ENCODE peak calls at places on chromosomes 5 and 9, in six cellular contexts. O is foreskin fibroblast, N is astrocyte, H is tibial artery, W is neural progenitor cell, M is AG10803. Y is an unnamed sample.

GRCh38 chr5:172921906-172922305 is 37.3 kb upstream of the RPL26L1 start:
- DNase-seq in O (no peak), N (no peak), H (no peak), W (no peak), M (no peak), Y (no peak)

GRCh38 chr5:42590566-42590965 is 166.1 kb upstream of the CCDC152 start:
- DNase-seq in O (no peak), N (no peak), H (no peak), W (no peak), M (no peak), Y (no peak)

GRCh38 chr9:71795097-71795807 is 26.9 kb upstream of the CEMIP2 start:
- DNase-seq in O (no peak), N (no peak), H (no peak), W (no peak), M (no peak), Y (no peak)

GRCh38 chr9:107471562-107471961 is 18.0 kb downstream of the KLF4 start:
- DNase-seq in O (peak), N (no peak), H (no peak), W (no peak), M (no peak), Y (no peak)

GRCh38 chr9:82621446-82621845 is 441.5 kb downstream of the RASEF start:
- DNase-seq in O (peak), N (peak), H (no peak), W (no peak), M (no peak), Y (no peak)

GRCh38 chr5:75319636-75320035 is 17.4 kb upstream of the HMGCR start:
- DNase-seq in O (no peak), N (no peak), H (no peak), W (no peak), M (no peak), Y (no peak)

GRCh38 chr9:20760246-20760901 is 76.3 kb downstream of the FOCAD start:
- DNase-seq in O (no peak), N (no peak), H (no peak), W (no peak), M (no peak), Y (no peak)

GRCh38 chr5:83563631-83564030 is 92.1 kb downstream of the VCAN start:
- DNase-seq in O (no peak), N (no peak), H (no peak), W (no peak), M (no peak), Y (no peak)

GRCh38 chr5:135592312-135593045 is 13.7 kb upstream of the CXCL14 start:
- DNase-seq in O (no peak), N (no peak), H (no peak), W (no peak), M (no peak), Y (no peak)

GRCh38 chr5:56412601-56413379 is 179.7 kb upstream of the ANKRD55 start:
- DNase-seq in O (no peak), N (no peak), H (peak), W (no peak), M (no peak), Y (no peak)

GRCh38 chr9:93198839-93199625 is 15.1 kb downstream of the WNK2 start:
- DNase-seq in O (no peak), N (no peak), H (no peak), W (no peak), M (no peak), Y (no peak)

GRCh38 chr5:42566658-42567313 is 143.5 kb downstream of the GHR start:
- DNase-seq in O (peak), N (no peak), H (no peak), W (no peak), M (peak), Y (no peak)

GRCh38 chr9:127788337-127789011 is 2.6 kb downstream of the CDK9 start:
- DNase-seq in O (no peak), N (no peak), H (no peak), W (no peak), M (no peak), Y (no peak)

GRCh38 chr5:103469288-103470065 is 93.1 kb downstream of the NUDT12 start:
- DNase-seq in O (peak), N (peak), H (no peak), W (no peak), M (peak), Y (peak)

GRCh38 chr9:12921621-12922020 is 146.8 kb downstream of the LURAP1L start:
- DNase-seq in O (no peak), N (no peak), H (no peak), W (no peak), M (no peak), Y (no peak)

GRCh38 chr9:114861922-114862605 is 56.2 kb upstream of the TNFSF15 start:
- DNase-seq in O (no peak), N (peak), H (no peak), W (no peak), M (no peak), Y (no peak)

GRCh38 chr5:132226516-132227234 is 978 bp downstream of the P4HA2 start:
- DNase-seq in O (peak), N (peak), H (no peak), W (no peak), M (peak), Y (no peak)

GRCh38 chr9:69023650-69024049 is 9.7 kb upstream of the PRKACG start:
- DNase-seq in O (no peak), N (no peak), H (no peak), W (no peak), M (no peak), Y (no peak)

GRCh38 chr9:121944741-121945191 is 148.3 kb downstream of the TTLL11 start:
- DNase-seq in O (peak), N (peak), H (no peak), W (no peak), M (peak), Y (peak)

GRCh38 chr9:84340535-84340934 is at the start of gene SLC28A3:
- DNase-seq in O (no peak), N (no peak), H (no peak), W (peak), M (no peak), Y (no peak)

GRCh38 chr9:89640801-89641200 is 36.0 kb downstream of the GADD45G start:
- DNase-seq in O (no peak), N (no peak), H (no peak), W (no peak), M (no peak), Y (no peak)

GRCh38 chr5:169216864-169217263 is 84.1 kb downstream of the SLIT3 start:
- DNase-seq in O (peak), N (no peak), H (no peak), W (no peak), M (peak), Y (no peak)

GRCh38 chr5:167304834-167305469 is 986.5 kb upstream of the WWC1 start:
- DNase-seq in O (no peak), N (no peak), H (no peak), W (peak), M (no peak), Y (no peak)

GRCh38 chr5:141638771-141639170 is 2.0 kb downstream of the RELL2 start:
- DNase-seq in O (no peak), N (no peak), H (no peak), W (no peak), M (no peak), Y (no peak)

GRCh38 chr5:173328896-173329369 is 719 bp upstream of the STC2 start:
- DNase-seq in O (peak), N (peak), H (no peak), W (peak), M (peak), Y (peak)

GRCh38 chr5:178120661-178121357 is 7.5 kb downstream of the N4BP3 start:
- DNase-seq in O (peak), N (peak), H (no peak), W (peak), M (peak), Y (peak)

DNA sequence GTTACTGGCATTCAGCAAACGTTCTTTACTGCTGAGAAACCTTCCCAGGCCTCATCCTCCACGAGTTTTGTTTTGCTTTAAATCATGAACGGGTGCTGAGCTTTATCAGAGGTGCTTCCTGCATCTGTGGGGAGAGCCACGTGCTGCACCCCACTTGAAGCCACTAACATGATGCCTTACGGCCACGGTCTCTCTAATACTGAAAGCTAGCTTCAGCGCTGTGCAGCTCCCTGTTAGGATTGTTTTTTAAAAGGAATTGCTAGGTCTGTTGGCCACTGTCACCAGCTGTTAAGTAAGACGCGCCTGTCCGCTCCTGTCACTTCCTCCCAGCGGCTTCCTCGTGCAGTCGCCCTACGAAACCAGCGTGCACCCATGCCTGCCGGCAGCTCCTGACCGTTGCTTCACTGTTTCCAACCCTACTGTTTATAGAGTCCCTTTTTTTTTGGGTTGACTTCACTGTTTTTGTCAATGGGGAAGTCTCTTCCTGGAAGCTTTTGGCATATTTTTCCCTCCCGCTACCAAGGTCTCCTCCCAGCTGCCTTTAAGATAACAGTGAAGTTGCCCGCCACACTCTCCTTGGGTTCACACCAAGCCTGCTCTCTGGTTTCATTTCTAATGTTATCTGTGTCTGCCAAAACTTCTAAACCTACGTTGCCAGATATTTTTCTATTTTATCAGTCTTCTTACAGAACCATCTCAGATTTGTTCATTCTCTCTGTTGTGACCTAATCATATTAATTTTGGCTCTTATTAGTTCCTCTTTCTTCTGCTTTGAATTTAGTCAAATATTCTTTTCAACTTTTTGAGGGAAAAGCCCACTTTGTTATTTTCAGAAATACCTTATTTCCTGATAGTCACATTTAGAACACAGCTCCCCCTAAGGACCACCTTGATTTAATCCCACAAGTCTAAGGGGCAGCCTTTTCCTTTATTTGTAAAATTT is 20.2 kb downstream of the LPCAT1 start:
- DNase-seq in O (no peak), N (peak), H (peak), W (no peak), M (no peak), Y (no peak)
- TF ChIP-seq CTCF in O (no peak), N (peak), H (no peak), W (peak), M (no peak), Y (peak)

DNA sequence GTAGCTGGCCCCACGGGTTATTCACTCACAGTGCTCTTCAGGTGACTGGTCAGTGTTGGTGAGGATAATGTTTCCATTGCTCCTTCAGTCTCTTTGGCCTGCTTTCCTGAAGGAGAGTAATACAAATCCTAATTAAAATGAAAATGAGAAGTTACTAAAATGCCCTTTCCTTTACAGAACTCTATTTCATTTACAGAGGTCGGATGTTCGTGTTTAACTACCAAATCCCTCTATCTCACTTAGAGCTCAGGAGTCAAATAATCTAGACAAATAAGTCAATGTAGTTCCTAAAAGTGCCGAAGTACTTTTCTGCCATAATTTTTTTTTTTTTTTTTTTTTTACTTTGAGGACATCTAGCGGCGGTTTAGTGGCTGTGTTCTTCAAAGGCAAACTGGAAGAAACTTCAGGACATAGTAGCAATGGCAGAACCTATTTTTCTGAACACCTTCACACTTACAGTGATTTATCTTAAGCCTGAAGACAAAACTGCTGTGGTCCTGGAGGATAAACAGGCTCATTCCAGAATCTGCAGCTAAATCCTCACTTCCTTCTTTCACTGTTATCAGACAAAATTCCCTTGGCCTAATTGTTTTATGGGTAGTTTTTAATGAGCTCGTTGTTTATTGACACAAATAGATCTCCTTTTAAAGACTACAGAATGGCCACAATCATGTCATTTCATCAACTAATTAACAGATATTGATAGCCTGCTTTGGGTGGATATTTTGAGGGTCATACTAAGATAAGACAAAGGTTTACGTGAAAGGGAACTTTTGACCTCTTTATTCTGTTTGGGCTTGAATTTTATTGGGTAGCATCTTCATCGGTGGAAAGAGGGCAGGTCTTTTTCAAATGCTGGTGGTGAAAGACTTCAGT is 207.6 kb upstream of the DMRTA1 start:
- DNase-seq in O (peak), N (peak), H (no peak), W (peak), M (peak), Y (peak)
- TF ChIP-seq CTCF in O (peak), N (peak), H (peak), W (peak), M (peak), Y (peak)

DNA sequence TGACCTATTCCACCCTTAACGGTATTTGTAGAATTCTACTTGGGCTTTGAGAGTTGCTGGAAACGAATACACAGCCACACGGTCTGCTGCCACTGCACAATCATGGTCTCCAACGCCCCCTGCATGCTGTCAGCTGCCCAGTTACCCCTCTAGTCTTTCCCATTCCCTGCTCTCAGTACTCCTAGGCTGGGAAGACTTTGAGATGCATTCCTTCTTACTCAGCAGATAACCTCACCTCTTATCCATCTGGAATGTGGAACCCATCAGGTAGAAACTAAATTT is 92.8 kb downstream of the ANKH start:
- DNase-seq in O (no peak), N (no peak), H (no peak), W (peak), M (no peak), Y (no peak)
- TF ChIP-seq CTCF in O (no peak), N (no peak), H (no peak), W (peak), M (no peak), Y (no peak)

DNA sequence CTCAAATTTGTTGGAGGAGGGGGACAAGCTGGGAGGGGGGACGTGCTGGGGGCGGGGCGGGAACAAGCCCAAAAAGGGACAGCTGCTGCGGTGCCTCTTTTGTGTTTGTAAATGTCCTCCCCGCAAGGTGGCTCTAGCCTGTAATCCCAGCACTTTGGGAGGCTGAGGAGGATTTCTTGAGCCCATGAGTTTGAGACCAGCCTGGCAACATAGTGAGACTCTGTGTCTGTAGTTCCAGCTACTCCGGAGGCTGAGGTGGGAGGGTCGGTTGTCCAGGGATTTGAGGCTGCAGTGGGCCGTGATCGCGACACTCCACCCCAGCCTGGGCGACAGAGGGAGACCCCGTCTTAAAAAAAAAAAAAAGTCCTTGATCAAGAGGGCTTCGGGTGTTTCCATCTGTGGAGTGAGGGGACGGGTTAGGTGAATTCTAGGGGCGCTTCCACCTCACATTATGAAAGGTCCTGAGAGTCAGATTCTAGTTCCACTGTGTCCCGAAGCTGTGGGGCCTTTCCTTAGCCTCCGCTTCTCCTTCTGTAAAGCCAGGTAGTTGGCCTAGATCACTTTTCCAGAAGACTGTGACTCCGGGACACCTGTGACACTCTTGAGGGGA is 779 bp upstream of the CTNNA1 start:
- DNase-seq in O (peak), N (no peak), H (peak), W (peak), M (peak), Y (peak)
- TF ChIP-seq CTCF in O (no peak), N (no peak), H (no peak), W (peak), M (peak), Y (peak)

GRCh38 chr5:18305288-18305899 is 671.1 kb downstream of the TAF11L14 start:
- DNase-seq in O (peak), N (peak), H (no peak), W (peak), M (peak), Y (peak)
- TF ChIP-seq CTCF in O (peak), N (peak), H (peak), W (peak), M (peak), Y (peak)

GRCh38 chr5:32794086-32794485 is 83.0 kb downstream of the NPR3 start:
- DNase-seq in O (peak), N (no peak), H (no peak), W (peak), M (peak), Y (peak)
- TF ChIP-seq CTCF in O (peak), N (no peak), H (no peak), W (peak), M (peak), Y (peak)

Y was measured in HFFc6.